ENCODE peak calls at places on chromosomes 16 and 17, in nine cellular contexts. O is activated naive CD4-positive, alpha-beta T cell treated with anti-CD3 and anti-CD28 coated beads for 36 hours; N is AG09309; J is thoracic aorta; U is omental fat pad; X is A172; V is tibial nerve; C is BE2C; I is germinal center. F is an unnamed sample.

GRCh38 chr17:69947027-69947759 is 127.8 kb upstream of the KCNJ16 start:
- DNase-seq in V (no peak), J (no peak), U (no peak), I (no peak), O (no peak), N (no peak), C (no peak), X (no peak), F (no peak)

GRCh38 chr17:17982796-17983195 is 10.1 kb downstream of the DRC3 start:
- DNase-seq in U (no peak), C (no peak), I (no peak), N (no peak), X (no peak), V (no peak), J (no peak), O (no peak), F (no peak)

GRCh38 chr17:286571-286970 is 66.0 kb downstream of the RPH3AL start:
- DNase-seq in I (no peak), V (peak; percentile 3), O (no peak), U (no peak), J (no peak), N (no peak), X (no peak), C (no peak), F (no peak)

GRCh38 chr17:82947051-82947991 is 107.5 kb upstream of the ZNF750 start:
- DNase-seq in I (no peak), U (peak; percentile 10), C (no peak), J (no peak), O (no peak), X (no peak), N (no peak), V (no peak), F (no peak)

GRCh38 chr16:67901734-67902133 is 8.7 kb downstream of the PSKH1 start:
- DNase-seq in C (no peak), U (no peak), V (no peak), J (no peak), N (no peak), O (no peak), X (no peak), I (no peak), F (no peak)

GRCh38 chr16:75038036-75038959 is 39.5 kb downstream of the ZNRF1 start:
- DNase-seq in V (no peak), I (no peak), N (no peak), X (peak; percentile 65), C (no peak), J (no peak), O (no peak), U (no peak), F (no peak)

GRCh38 chr16:53743149-53743566 is 39.2 kb downstream of the FTO start:
- DNase-seq in O (peak; percentile 44), V (no peak), X (peak; percentile 54), J (no peak), C (peak; percentile 19), N (no peak), I (peak; percentile 6), U (no peak), F (peak; percentile 37)

GRCh38 chr17:49725453-49725852 is 17.7 kb upstream of the SLC35B1 start:
- DNase-seq in N (no peak), J (no peak), C (no peak), V (no peak), O (no peak), U (no peak), I (no peak), X (no peak), F (no peak)

GRCh38 chr16:79747688-79748087 is 147.2 kb upstream of the MAF start:
- DNase-seq in I (no peak), V (no peak), X (no peak), U (no peak), O (no peak), J (no peak), N (no peak), C (no peak), F (no peak)

GRCh38 chr16:843771-844170 is 43.2 kb upstream of the GNG13 start:
- DNase-seq in J (no peak), O (no peak), C (no peak), N (no peak), I (no peak), X (no peak), U (no peak), V (no peak), F (no peak)

GRCh38 chr16:13402601-13403000 is 501.2 kb downstream of the SHISA9 start:
- DNase-seq in N (no peak), J (no peak), U (no peak), I (no peak), V (no peak), O (no peak), C (no peak), X (peak; percentile 64), F (no peak)

GRCh38 chr17:66970797-66971196 is 6.3 kb downstream of the CACNG4 start:
- DNase-seq in C (no peak), J (no peak), U (no peak), V (no peak), N (no peak), O (no peak), I (no peak), X (no peak), F (no peak)

GRCh38 chr17:44221072-44221861 is 1.8 kb upstream of the UBTF start:
- DNase-seq in N (no peak), U (no peak), C (peak; percentile 90), I (peak; percentile 76), J (no peak), X (peak; percentile 57), O (peak; percentile 73), V (peak; percentile 55), F (peak; percentile 76)

GRCh38 chr16:83420206-83420760 is 387.5 kb upstream of the HSBP1 start:
- DNase-seq in X (peak; percentile 22), I (no peak), V (no peak), C (no peak), U (no peak), J (no peak), N (no peak), O (no peak), F (peak; percentile 6)

GRCh38 chr16:86783626-86784266 is 205.4 kb downstream of the FOXL1 start:
- DNase-seq in V (no peak), O (no peak), X (peak; percentile 65), U (no peak), J (no peak), N (no peak), I (no peak), C (no peak), F (no peak)

GRCh38 chr16:89924298-89924924 is 1.3 kb downstream of the TUBB3 start:
- DNase-seq in J (no peak), X (peak; percentile 36), I (peak; percentile 68), N (no peak), V (no peak), U (no peak), C (peak; percentile 68), O (peak; percentile 42), F (peak; percentile 57)

GRCh38 chr16:35687071-35687470 is 2227.7 kb downstream of the TP53TG3F start:
- DNase-seq in V (no peak), N (no peak), X (no peak), O (no peak), J (no peak), I (no peak), U (no peak), C (no peak), F (no peak)

GRCh38 chr17:3035256-3035967 is 28.0 kb downstream of the OR1D5 start:
- DNase-seq in C (no peak), J (no peak), N (no peak), V (no peak), O (no peak), U (no peak), I (no peak), X (no peak), F (no peak)

GRCh38 chr17:82952019-82952418 is 112.2 kb upstream of the ZNF750 start:
- DNase-seq in N (no peak), U (no peak), X (no peak), I (no peak), V (no peak), C (peak; percentile 3), J (no peak), O (no peak), F (no peak)

GRCh38 chr16:28967156-28967555 is 7.4 kb upstream of the SPNS1 start:
- DNase-seq in X (no peak), V (no peak), N (no peak), C (no peak), U (no peak), J (no peak), O (no peak), I (no peak), F (no peak)

GRCh38 chr16:46717692-46718091 is 28.2 kb downstream of the ORC6 start:
- DNase-seq in I (no peak), X (no peak), V (no peak), C (no peak), U (no peak), O (no peak), N (no peak), J (no peak), F (no peak)

GRCh38 chr17:27989046-27989445 is 53.4 kb upstream of the NLK start:
- DNase-seq in N (no peak), C (no peak), O (no peak), J (no peak), V (no peak), I (no peak), X (peak; percentile 51), U (no peak), F (no peak)

GRCh38 chr17:39139137-39139516 is 12.3 kb downstream of the PLXDC1 start:
- DNase-seq in V (no peak), I (no peak), N (peak; percentile 70), X (peak; percentile 99), U (no peak), C (no peak), O (no peak), J (no peak), F (no peak)

GRCh38 chr16:31460582-31461002 is 1.3 kb downstream of the ARMC5 start:
- DNase-seq in C (no peak), O (peak; percentile 33), J (no peak), U (no peak), I (no peak), N (peak; percentile 57), V (no peak), X (peak; percentile 42), F (peak; percentile 44)

GRCh38 chr16:15572329-15573001 is 70.5 kb downstream of the MARF1 start:
- DNase-seq in C (no peak), U (no peak), V (no peak), O (peak; percentile 59), J (no peak), X (no peak), I (no peak), N (peak; percentile 80), F (no peak)

GRCh38 chr17:48322060-48322459 is 108.0 kb downstream of the SKAP1 start:
- DNase-seq in V (no peak), O (no peak), U (no peak), N (no peak), J (no peak), X (no peak), I (no peak), C (no peak), F (no peak)

GRCh38 chr17:76948301-76948700 is 80.1 kb downstream of the MGAT5B start:
- DNase-seq in X (no peak), V (no peak), N (no peak), J (no peak), I (no peak), U (no peak), O (no peak), C (no peak), F (no peak)

GRCh38 chr16:49350265-49351103 is 23.1 kb upstream of the C16orf78 start:
- DNase-seq in U (peak; percentile 60), J (no peak), I (peak; percentile 73), O (peak; percentile 71), X (peak; percentile 35), V (peak; percentile 45), C (peak; percentile 65), N (no peak), F (peak; percentile 68)

GRCh38 chr17:53919356-53919755 is 96.6 kb downstream of the KIF2B start:
- DNase-seq in J (no peak), C (no peak), O (no peak), I (no peak), X (no peak), V (no peak), U (no peak), N (no peak), F (no peak)

GRCh38 chr16:84845496-84846002 is 25.8 kb downstream of the CRISPLD2 start:
- DNase-seq in X (no peak), N (no peak), U (no peak), C (peak; percentile 35), I (no peak), O (no peak), V (no peak), J (no peak), F (no peak)

GRCh38 chr17:62800580-62800979 is 7.5 kb downstream of the MARCHF10 start:
- DNase-seq in U (no peak), V (no peak), X (no peak), N (no peak), J (no peak), C (no peak), I (no peak), O (no peak), F (no peak)

F was measured in DND-41.